ENCODE peak calls at places on chromosomes 1 and 21, in seven cellular contexts. K is HCT116; N is CD8-positive, alpha-beta T cell; F is CD4-positive, alpha-beta T cell; O is epithelial cell of prostate; P is upper lobe of right lung; W is effector memory CD4-positive, alpha-beta T cell. Y is an unnamed sample.

GRCh38 chr1:181296180-181296579 is 187.1 kb upstream of the CACNA1E start:
- DNase-seq in K (no peak), N (no peak), F (no peak), O (no peak), P (no peak), W (no peak), Y (no peak)

GRCh38 chr1:152756872-152757271 is 953 bp upstream of the KPRP start:
- DNase-seq in K (no peak), N (no peak), F (no peak), O (no peak), P (no peak), W (no peak), Y (no peak)

GRCh38 chr1:243917177-243917862 is 67.3 kb upstream of the AKT3 start:
- DNase-seq in K (no peak), N (peak; percentile 25), F (no peak), O (no peak), P (peak; percentile 68), W (no peak), Y (no peak)

GRCh38 chr1:34906225-34906624 is 23.2 kb downstream of the DLGAP3 start:
- DNase-seq in K (no peak), N (no peak), F (no peak), O (no peak), P (no peak), W (no peak), Y (no peak)

GRCh38 chr1:25145775-25146381 is 86.4 kb downstream of the SYF2 start:
- DNase-seq in K (no peak), N (no peak), F (no peak), O (no peak), P (no peak), W (no peak), Y (no peak)

GRCh38 chr1:111204211-111204883 is 3.9 kb upstream of the DENND2D start:
- DNase-seq in K (peak; percentile 31), N (peak; percentile 75), F (peak; percentile 67), O (no peak), P (peak; percentile 94), W (peak; percentile 56), Y (peak; percentile 96)

GRCh38 chr21:19603011-19603593 is 1199.5 kb upstream of the TMPRSS15 start:
- DNase-seq in K (no peak), N (no peak), F (no peak), O (no peak), P (no peak), W (no peak), Y (no peak)

GRCh38 chr1:179090522-179090921 is 8.7 kb downstream of the TOR3A start:
- DNase-seq in K (no peak), N (no peak), F (no peak), O (no peak), P (no peak), W (no peak), Y (no peak)

GRCh38 chr1:1432951-1433803 is 2.3 kb upstream of the VWA1 start:
- DNase-seq in K (no peak), N (no peak), F (no peak), O (no peak), P (peak; percentile 96), W (no peak), Y (peak; percentile 95)

GRCh38 chr1:192993426-192994085 is 65.6 kb downstream of the UCHL5 start:
- DNase-seq in K (no peak), N (no peak), F (no peak), O (no peak), P (no peak), W (no peak), Y (no peak)

GRCh38 chr1:79549191-79549590 is 542.7 kb upstream of the ADGRL4 start:
- DNase-seq in K (no peak), N (no peak), F (no peak), O (no peak), P (no peak), W (no peak), Y (no peak)

GRCh38 chr1:14970115-14970798 is 183.3 kb upstream of the TMEM51 start:
- DNase-seq in K (peak; percentile 76), N (no peak), F (no peak), O (peak; percentile 57), P (no peak), W (no peak), Y (no peak)

GRCh38 chr1:24409535-24409934 is 4.0 kb downstream of the STPG1 start:
- DNase-seq in K (no peak), N (no peak), F (no peak), O (peak; percentile 78), P (no peak), W (no peak), Y (no peak)

GRCh38 chr1:1331068-1331965 is at the start of gene TAS1R3:
- DNase-seq in K (no peak), N (no peak), F (no peak), O (no peak), P (no peak), W (no peak), Y (no peak)

GRCh38 chr1:170619167-170620030 is 44.5 kb upstream of the PRRX1 start:
- DNase-seq in K (no peak), N (no peak), F (no peak), O (peak; percentile 14), P (no peak), W (no peak), Y (no peak)

GRCh38 chr1:165408518-165408917 is 36.4 kb downstream of the RXRG start:
- DNase-seq in K (peak; percentile 45), N (no peak), F (no peak), O (no peak), P (no peak), W (no peak), Y (no peak)

GRCh38 chr1:167697667-167698141 is 24.1 kb upstream of the MPZL1 start:
- DNase-seq in K (no peak), N (no peak), F (no peak), O (no peak), P (no peak), W (no peak), Y (peak; percentile 32)

GRCh38 chr1:204225841-204226745 is 12.3 kb upstream of the GOLT1A start:
- DNase-seq in K (no peak), N (no peak), F (no peak), O (peak; percentile 60), P (no peak), W (no peak), Y (no peak)

GRCh38 chr1:172357753-172358152 is 62.7 kb upstream of the C1orf105 start:
- DNase-seq in K (no peak), N (no peak), F (no peak), O (no peak), P (no peak), W (no peak), Y (no peak)

GRCh38 chr1:179080866-179081695 is 789 bp upstream of the TOR3A start:
- DNase-seq in K (no peak), N (peak; percentile 64), F (peak; percentile 9), O (no peak), P (no peak), W (peak; percentile 58), Y (no peak)

GRCh38 chr1:9204156-9204720 is 30.3 kb upstream of the H6PD start:
- DNase-seq in K (no peak), N (no peak), F (no peak), O (no peak), P (peak; percentile 9), W (no peak), Y (no peak)

GRCh38 chr1:88984553-88984945 is 7.9 kb downstream of the KYAT3 start:
- DNase-seq in K (no peak), N (no peak), F (no peak), O (no peak), P (no peak), W (no peak), Y (no peak)

GRCh38 chr1:154906621-154907081 is 29.9 kb downstream of the PMVK start:
- DNase-seq in K (peak; percentile 22), N (no peak), F (no peak), O (no peak), P (peak; percentile 16), W (no peak), Y (no peak)

GRCh38 chr1:21939650-21940374 is 2.7 kb upstream of the HSPG2 start:
- DNase-seq in K (peak; percentile 78), N (no peak), F (no peak), O (peak; percentile 79), P (peak; percentile 82), W (no peak), Y (peak; percentile 77)

GRCh38 chr1:21942464-21942863 is 5.4 kb upstream of the HSPG2 start:
- DNase-seq in K (no peak), N (no peak), F (no peak), O (no peak), P (no peak), W (no peak), Y (no peak)

GRCh38 chr1:21941370-21941769 is 4.3 kb upstream of the HSPG2 start:
- DNase-seq in K (no peak), N (no peak), F (no peak), O (no peak), P (no peak), W (no peak), Y (no peak)

GRCh38 chr1:21938791-21939538 is 1.9 kb upstream of the HSPG2 start:
- DNase-seq in K (no peak), N (no peak), F (no peak), O (no peak), P (no peak), W (no peak), Y (no peak)

DNA sequence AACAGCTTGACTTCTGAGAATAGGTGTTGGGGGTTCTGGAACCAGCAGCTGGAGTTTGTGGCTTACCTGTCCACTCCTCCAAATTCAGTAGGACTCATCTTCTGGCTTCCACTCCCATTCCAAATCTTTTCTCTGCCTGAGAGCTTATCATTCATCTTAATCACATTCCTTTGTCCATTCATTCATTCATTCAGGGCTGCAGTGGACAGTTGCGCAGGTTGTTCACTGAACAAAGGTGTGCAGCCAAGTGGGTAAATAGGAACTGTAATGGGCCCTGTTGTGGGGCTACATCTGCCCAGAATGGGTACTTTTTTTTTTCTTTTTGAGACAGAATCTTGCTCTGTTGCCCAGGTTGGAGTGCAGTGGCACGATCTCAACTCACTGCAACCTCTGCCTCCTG is 3.4 kb upstream of the HSPG2 start:
- DNase-seq in K (no peak), N (no peak), F (no peak), O (no peak), P (no peak), W (no peak), Y (no peak)
- H3K27ac ChIP-seq in K (no peak overlapping the region), N (no peak overlapping the region), F (no peak overlapping the region), O (peak overlapping the region; percentile 63), P (no peak overlapping the region), W (no peak overlapping the region), Y (peak overlapping the region; percentile 48)

GRCh38 chr1:232413674-232414073 is 216.3 kb downstream of the SIPA1L2 start:
- DNase-seq in K (no peak), N (no peak), F (no peak), O (no peak), P (no peak), W (no peak), Y (no peak)
- H3K27ac ChIP-seq in K (no peak overlapping the region), N (no peak overlapping the region), F (no peak overlapping the region), O (no peak overlapping the region), P (no peak overlapping the region), W (no peak overlapping the region), Y (no peak overlapping the region)

GRCh38 chr1:196477262-196477661 is 131.0 kb downstream of the KCNT2 start:
- DNase-seq in K (no peak), N (no peak), F (no peak), O (no peak), P (no peak), W (no peak), Y (no peak)
- H3K27ac ChIP-seq in K (no peak overlapping the region), N (no peak overlapping the region), F (no peak overlapping the region), O (no peak overlapping the region), P (no peak overlapping the region), W (no peak overlapping the region), Y (no peak overlapping the region)

DNA sequence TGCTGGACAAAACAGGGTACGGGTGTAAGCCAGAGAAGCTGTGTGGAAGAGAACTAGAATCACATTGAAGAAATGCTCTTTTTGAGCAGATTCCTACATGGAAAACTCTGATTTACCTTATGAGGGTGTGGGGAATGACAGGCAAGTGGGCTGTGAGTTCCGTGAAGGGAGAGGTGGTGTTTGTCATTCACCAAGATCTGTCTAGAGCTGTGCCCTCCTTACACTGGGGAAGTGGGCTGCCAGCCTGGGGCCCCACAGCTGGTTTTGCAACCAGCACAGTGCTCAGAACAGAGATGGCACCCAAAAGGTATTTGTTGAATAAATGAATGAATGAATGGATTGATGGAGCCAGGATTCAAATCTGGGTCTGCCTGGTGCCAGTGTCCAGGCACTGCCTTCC is 10.4 kb downstream of the RCAN1 start:
- DNase-seq in K (no peak), N (no peak), F (no peak), O (no peak), P (no peak), W (no peak), Y (no peak)
- H3K27ac ChIP-seq in K (no peak overlapping the region), N (no peak overlapping the region), F (no peak overlapping the region), O (no peak overlapping the region), P (no peak overlapping the region), W (no peak overlapping the region), Y (no peak overlapping the region)